ENCODE peak calls at places on chromosomes 3 and 15, in seven cellular contexts. T is AG04450; Y is lower lobe of right lung; U is transverse colon; M is HFF-Myc; Q is CD8-positive, alpha-beta T cell; G is MM.1S. H is an unnamed sample.

GRCh38 chr15:54500330-54500729 is 522.1 kb downstream of the UNC13C start:
- DNase-seq in T (no peak), Y (no peak), U (no peak), M (no peak), Q (no peak), G (no peak), H (no peak)

GRCh38 chr3:129979891-129980290 is 5.4 kb downstream of the TRH start:
- DNase-seq in T (no peak), Y (no peak), U (no peak), M (no peak), Q (no peak), G (no peak), H (no peak)

GRCh38 chr3:129793947-129794318 is 99.6 kb downstream of the TMCC1 start:
- DNase-seq in T (no peak), Y (no peak), U (no peak), M (no peak), Q (no peak), G (no peak), H (no peak)

GRCh38 chr15:83207622-83208356 is at the start of gene HDGFL3:
- DNase-seq in T (no peak), Y (peak), U (peak), M (no peak), Q (peak), G (peak), H (no peak)

GRCh38 chr15:55791576-55792400 is 48.8 kb upstream of the PRTG start:
- DNase-seq in T (no peak), Y (peak), U (no peak), M (no peak), Q (no peak), G (no peak), H (peak)

GRCh38 chr3:173893066-173893465 is 495.5 kb downstream of the NLGN1 start:
- DNase-seq in T (no peak), Y (no peak), U (no peak), M (peak), Q (no peak), G (no peak), H (peak)

GRCh38 chr3:107407355-107407754 is 30.1 kb downstream of the CCDC54 start:
- DNase-seq in T (no peak), Y (no peak), U (no peak), M (no peak), Q (no peak), G (no peak), H (no peak)

GRCh38 chr15:87609909-87610308 is 646.6 kb downstream of the NTRK3 start:
- DNase-seq in T (no peak), Y (no peak), U (no peak), M (no peak), Q (no peak), G (no peak), H (no peak)

GRCh38 chr15:67241132-67241855 is 13.2 kb downstream of the AAGAB start:
- DNase-seq in T (no peak), Y (no peak), U (no peak), M (no peak), Q (no peak), G (peak), H (no peak)

DNA sequence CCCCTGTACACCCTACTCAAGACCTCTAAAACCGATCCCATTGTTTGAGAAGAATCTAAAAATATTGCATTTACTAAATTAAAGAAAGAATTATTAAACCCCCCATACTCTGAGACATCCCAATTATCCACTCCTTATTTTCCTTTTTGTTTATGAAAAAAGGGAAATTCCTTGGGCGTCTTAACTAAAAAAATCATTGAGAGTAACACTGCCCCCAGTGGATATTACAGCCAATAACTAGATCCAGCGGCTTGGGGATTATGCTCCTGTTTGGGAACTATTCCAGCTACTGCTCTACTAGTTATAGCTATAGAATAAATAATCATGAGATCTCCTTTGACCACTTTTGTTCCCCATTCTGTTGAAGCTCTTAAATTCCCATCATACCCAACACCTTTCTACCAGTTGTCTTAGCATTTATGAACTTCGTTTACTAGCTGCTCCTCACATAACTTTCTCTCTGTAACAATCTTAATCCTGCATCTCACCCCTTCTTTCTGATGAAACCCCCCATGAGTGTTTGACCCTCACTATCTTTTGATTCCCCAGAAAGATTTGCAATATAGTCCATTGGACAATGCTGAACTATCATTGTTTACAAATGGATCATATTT is 12.7 kb upstream of the CFAP91 start:
- DNase-seq in T (no peak), Y (no peak), U (no peak), M (no peak), Q (no peak), G (no peak), H (peak)
- TF ChIP-seq CTCF in T (peak), Y (peak), U (peak), M (peak), Q (peak), G (peak), H (peak)

DNA sequence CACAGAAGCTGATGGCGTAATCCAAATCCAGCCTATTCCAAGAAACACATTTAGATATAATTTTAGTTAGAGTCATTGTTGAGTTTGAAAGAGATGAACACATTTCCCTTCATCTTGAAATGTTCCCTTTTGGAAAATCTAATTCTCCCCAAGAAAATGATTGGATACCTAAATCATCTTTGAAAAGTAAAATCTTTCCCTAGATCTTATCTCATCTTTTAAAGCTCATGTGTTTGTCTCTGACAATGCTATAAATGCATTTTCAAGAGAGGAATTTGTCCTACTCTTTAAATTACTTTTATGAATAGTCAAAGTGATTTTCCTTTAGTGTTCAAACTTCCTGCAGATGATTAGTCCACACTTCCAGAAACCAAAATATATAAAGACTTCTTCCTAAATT is 82.6 kb upstream of the CNTN6 start:
- DNase-seq in T (no peak), Y (no peak), U (no peak), M (no peak), Q (no peak), G (no peak), H (no peak)
- H3K4me3 ChIP-seq in T (no peak), Y (no peak), U (no peak), M (no peak), Q (no peak), G (no peak), H (no peak)

GRCh38 chr3:137692803-137693431 is 71.2 kb upstream of the SOX14 start:
- DNase-seq in T (no peak), Y (no peak), U (no peak), M (no peak), Q (no peak), G (peak), H (no peak)
- TF ChIP-seq CTCF in T (no peak), Y (peak), U (no peak), M (peak), Q (no peak), G (peak), H (peak)

GRCh38 chr15:74785716-74786032 is 3.8 kb downstream of the CSK start:
- DNase-seq in T (no peak), Y (no peak), U (no peak), M (no peak), Q (no peak), G (peak), H (no peak)
- H3K4me3 ChIP-seq in T (no peak), Y (peak), U (no peak), M (no peak), Q (peak), G (peak), H (no peak)